ENCODE peak calls at places on chromosomes 13 and 19, in four cellular contexts. A is left lung, U is K562, T is gastrocnemius medialis. L is an unnamed sample.
A peak's percentile ranks its signal among the peaks of the same experiment; 100 is the strongest.

GRCh38 chr13:60838581-60838980 is 441.6 kb downstream of the TDRD3 start:
- DNase-seq in T (no peak), A (no peak), U (no peak), L (no peak)

GRCh38 chr13:40910324-40911050 is 108.6 kb downstream of the ELF1 start:
- DNase-seq in U (no peak), A (no peak), T (no peak), L (no peak)

GRCh38 chr13:94408300-94409036 is 71.0 kb downstream of the DCT start:
- DNase-seq in T (no peak), A (no peak), U (no peak), L (no peak)

GRCh38 chr19:8363803-8364771 is at the start of gene ANGPTL4:
- DNase-seq in T (peak; percentile 68), A (peak; percentile 84), U (peak; percentile 76), L (no peak)

GRCh38 chr19:10399878-10400277 is 3.5 kb downstream of the CDC37 start:
- DNase-seq in A (no peak), T (peak; percentile 52), U (peak; percentile 10), L (no peak)

GRCh38 chr13:49877629-49878218 is 58.4 kb downstream of the SPRYD7 start:
- DNase-seq in T (no peak), A (no peak), U (no peak), L (no peak)

GRCh38 chr19:31534231-31534630 is 185.0 kb upstream of the TSHZ3 start:
- DNase-seq in T (no peak), A (no peak), U (no peak), L (no peak)

GRCh38 chr13:95357875-95358274 is 56.6 kb upstream of the ABCC4 start:
- DNase-seq in T (no peak), A (no peak), U (no peak), L (no peak)

GRCh38 chr13:76421011-76421410 is 465.2 kb downstream of the KCTD12 start:
- DNase-seq in T (no peak), A (no peak), U (no peak), L (no peak)

GRCh38 chr13:99303863-99304521 is 3.2 kb downstream of the GPR183 start:
- DNase-seq in T (no peak), A (peak; percentile 79), U (no peak), L (peak; percentile 42)

GRCh38 chr13:79771493-79771892 is 290.5 kb downstream of the NDFIP2 start:
- DNase-seq in U (no peak), T (no peak), A (no peak), L (no peak)

GRCh38 chr19:16293133-16294085 is 31.2 kb upstream of the KLF2 start:
- DNase-seq in T (peak; percentile 58), U (peak; percentile 42), A (no peak), L (peak; percentile 54)

GRCh38 chr13:109272595-109273325 is 513.6 kb downstream of the IRS2 start:
- DNase-seq in A (no peak), U (no peak), T (no peak), L (no peak)

GRCh38 chr19:58386166-58386575 is 898 bp upstream of the RPS5 start:
- DNase-seq in A (no peak), T (no peak), U (no peak), L (no peak)

GRCh38 chr13:91369432-91369831 is 21.9 kb downstream of the MIR17HG start:
- DNase-seq in A (no peak), U (no peak), T (no peak), L (no peak)

GRCh38 chr19:6378036-6378435 is 2.3 kb upstream of the PSPN start:
- DNase-seq in A (no peak), U (no peak), T (no peak), L (no peak)

DNA sequence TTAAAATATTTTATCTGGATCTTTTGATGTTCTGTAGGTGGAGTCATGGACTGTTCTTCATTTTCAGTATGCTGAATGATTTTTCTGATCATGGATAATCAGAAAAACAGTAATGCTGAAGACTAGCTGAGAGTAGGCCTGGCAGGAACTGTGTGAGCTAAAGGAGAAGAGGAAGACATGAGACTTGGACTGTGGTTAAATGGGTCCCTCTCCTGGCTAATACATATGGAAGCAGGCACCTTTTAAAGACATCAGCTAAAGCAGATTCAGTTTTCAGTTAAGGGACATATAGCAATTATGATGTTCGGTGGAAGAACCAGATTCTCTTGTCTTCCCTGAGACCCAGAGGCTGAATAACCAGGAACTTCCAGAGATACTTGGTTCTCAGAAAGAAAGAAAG is 169.4 kb downstream of the OLFM4 start:
- DNase-seq in U (no peak), T (no peak), A (no peak), L (no peak)
- TF ChIP-seq CTCF in U (no peak), T (no peak), A (no peak), L (no peak)

GRCh38 chr13:78428646-78429045 is 174.7 kb downstream of the POU4F1 start:
- DNase-seq in A (no peak), T (no peak), U (no peak), L (no peak)

GRCh38 chr13:78426183-78426582 is 177.2 kb downstream of the POU4F1 start:
- DNase-seq in U (no peak), A (no peak), T (no peak), L (no peak)

GRCh38 chr13:78431328-78431727 is 172.0 kb downstream of the POU4F1 start:
- DNase-seq in A (no peak), T (no peak), U (no peak), L (no peak)

GRCh38 chr13:78430166-78430791 is 173.1 kb downstream of the POU4F1 start:
- DNase-seq in U (no peak), T (no peak), A (no peak), L (no peak)

DNA sequence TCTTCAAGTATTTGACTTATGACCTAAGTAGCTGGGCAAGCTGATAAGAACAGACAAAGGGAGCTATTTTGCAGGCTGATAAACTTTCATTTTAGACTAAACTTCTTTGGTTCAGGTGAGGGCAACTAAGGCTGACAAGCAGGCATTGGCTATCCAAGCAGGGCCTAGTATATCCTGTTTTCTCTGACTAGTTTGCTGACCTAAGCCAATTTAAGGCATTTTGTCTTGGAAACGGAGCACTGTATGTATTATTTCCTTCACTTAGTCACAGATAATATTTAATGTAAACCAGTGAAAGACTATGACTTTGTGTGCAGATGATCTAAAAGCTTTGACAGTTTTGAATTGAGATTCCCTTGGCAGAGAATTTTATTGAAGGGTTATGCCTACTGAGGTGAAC is 172.5 kb downstream of the POU4F1 start:
- DNase-seq in U (no peak), T (no peak), A (no peak), L (no peak)
- H3K4me3 ChIP-seq in U (no peak overlapping the region), T (no peak overlapping the region), A (no peak overlapping the region), L (no peak overlapping the region)

DNA sequence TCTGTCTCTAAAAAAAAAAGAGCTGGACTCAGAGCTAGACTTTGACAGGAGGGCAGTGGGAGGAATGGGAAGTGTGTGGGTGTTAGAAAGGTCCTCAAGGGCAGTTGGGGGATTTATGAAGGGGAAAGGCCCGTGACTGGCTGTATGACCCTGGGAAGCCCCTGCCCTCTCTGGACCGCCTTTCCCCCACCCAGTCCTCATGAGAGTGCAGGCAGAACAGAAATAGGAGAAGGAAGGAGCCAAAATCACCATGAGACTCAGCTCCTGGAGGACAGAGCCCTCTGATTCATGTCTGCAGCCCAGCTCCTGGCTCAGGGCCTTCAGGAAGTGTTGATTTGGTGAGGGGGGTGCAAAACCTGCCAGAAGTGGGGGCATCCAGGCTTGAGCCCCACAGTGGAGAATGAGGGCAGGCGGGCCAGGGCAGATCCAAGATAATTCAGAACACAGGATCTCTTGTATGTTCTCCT is 8.7 kb upstream of the SMG9 start:
- DNase-seq in T (no peak), U (no peak), A (no peak), L (no peak)
- H3K27ac ChIP-seq in T (no peak overlapping the region), U (peak overlapping the region; percentile 59), A (peak overlapping the region; percentile 50), L (no peak overlapping the region)

GRCh38 chr19:42311612-42312160 is 1.4 kb upstream of the TMEM145 start:
- DNase-seq in A (no peak), U (no peak), T (no peak), L (no peak)

GRCh38 chr19:42313096-42313839 is at the start of gene TMEM145:
- DNase-seq in A (no peak), U (peak; percentile 91), T (no peak), L (peak; percentile 80)

GRCh38 chr19:42315024-42315423 is 1.9 kb downstream of the TMEM145 start:
- DNase-seq in U (no peak), T (no peak), A (no peak), L (no peak)

GRCh38 chr19:42312370-42312769 is 739 bp upstream of the TMEM145 start:
- DNase-seq in U (no peak), A (no peak), T (no peak), L (no peak)

GRCh38 chr19:42313840-42314755 is 989 bp downstream of the TMEM145 start:
- DNase-seq in T (no peak), A (no peak), U (no peak), L (no peak)
- TF ChIP-seq CTCF in T (no peak), A (no peak), U (no peak), L (no peak)

DNA sequence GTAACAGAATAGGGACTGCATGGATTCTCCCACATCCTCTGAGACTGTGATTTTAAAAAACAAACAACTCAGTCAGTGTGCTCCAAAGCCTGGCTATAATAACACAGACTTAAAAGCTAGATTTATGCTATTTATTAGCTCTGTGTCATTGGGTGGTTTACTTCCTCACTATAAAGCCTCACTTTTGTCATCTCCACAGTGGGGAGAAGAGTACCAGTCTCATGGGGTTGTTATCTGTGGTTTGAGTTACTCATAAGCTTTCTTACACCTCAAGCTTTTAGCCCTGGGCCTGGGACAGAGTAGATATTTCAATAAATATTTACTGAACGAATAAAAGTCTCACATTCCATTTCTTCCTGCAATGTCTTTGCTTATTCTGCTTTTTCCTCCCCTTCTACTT is 5.3 kb downstream of the RNASEH2B start:
- DNase-seq in T (no peak), A (no peak), U (no peak), L (no peak)
- H3K4me3 ChIP-seq in T (no peak overlapping the region), A (no peak overlapping the region), U (no peak overlapping the region), L (no peak overlapping the region)

GRCh38 chr19:13043285-13043684 is 48.0 kb downstream of the NFIX start:
- DNase-seq in U (no peak), A (no peak), T (peak; percentile 63), L (no peak)
- H3K27ac ChIP-seq in U (no peak overlapping the region), A (no peak overlapping the region), T (peak overlapping the region; percentile 100), L (peak overlapping the region; percentile 66)